ENCODE peak calls at places on chromosome 15, in six cellular contexts. O is cardiac muscle cell, N is psoas muscle, F is kidney epithelial cell, Y is SJSA1, P is adipocyte. X is an unnamed sample.

GRCh38 chr15:60118146-60118545 is 114.0 kb downstream of the FOXB1 start:
- DNase-seq in O (no peak), N (no peak), F (no peak), Y (no peak), P (no peak), X (no peak)

GRCh38 chr15:33026614-33027013 is 167.9 kb downstream of the FMN1 start:
- DNase-seq in O (no peak), N (no peak), F (no peak), Y (no peak), P (no peak), X (no peak)

GRCh38 chr15:74866090-74866489 is 7.1 kb downstream of the SCAMP2 start:
- DNase-seq in O (peak; percentile 42), N (no peak), F (peak; percentile 59), Y (no peak), P (peak; percentile 42), X (no peak)

GRCh38 chr15:70061086-70061370 is 36.7 kb downstream of the TLE3 start:
- DNase-seq in O (peak; percentile 29), N (no peak), F (peak; percentile 43), Y (no peak), P (no peak), X (no peak)

GRCh38 chr15:35330921-35331320 is 215.0 kb downstream of the DPH6 start:
- DNase-seq in O (no peak), N (no peak), F (no peak), Y (no peak), P (no peak), X (no peak)

GRCh38 chr15:96342611-96343528 is 12.4 kb downstream of the NR2F2 start:
- DNase-seq in O (peak; percentile 40), N (no peak), F (no peak), Y (no peak), P (no peak), X (no peak)

GRCh38 chr15:77533530-77533929 is 99.2 kb downstream of the LINGO1 start:
- DNase-seq in O (no peak), N (no peak), F (no peak), Y (no peak), P (no peak), X (no peak)

GRCh38 chr15:99247063-99247462 is 2.3 kb downstream of the TTC23 start:
- DNase-seq in O (no peak), N (no peak), F (no peak), Y (no peak), P (no peak), X (no peak)

GRCh38 chr15:41465822-41466421 is 27.8 kb upstream of the ITPKA start:
- DNase-seq in O (peak; percentile 76), N (no peak), F (no peak), Y (no peak), P (peak; percentile 66), X (no peak)

GRCh38 chr15:74837482-74837881 is 5.5 kb downstream of the ULK3 start:
- DNase-seq in O (no peak), N (no peak), F (no peak), Y (no peak), P (no peak), X (no peak)

GRCh38 chr15:55289573-55290360 is at the start of gene RAB27A:
- DNase-seq in O (peak; percentile 88), N (peak; percentile 71), F (no peak), Y (peak; percentile 80), P (peak; percentile 87), X (peak; percentile 73)

GRCh38 chr15:101492752-101493692 is 3.5 kb upstream of the PCSK6 start:
- DNase-seq in O (peak; percentile 25), N (no peak), F (no peak), Y (no peak), P (no peak), X (no peak)
- H3K4me3 ChIP-seq in O (no peak overlapping the region), N (no peak overlapping the region), F (no peak overlapping the region), Y (no peak overlapping the region), P (no peak overlapping the region), X (no peak overlapping the region)

GRCh38 chr15:63046927-63047760 is 4.6 kb downstream of the TPM1 start:
- DNase-seq in O (no peak), N (no peak), F (no peak), Y (no peak), P (peak; percentile 41), X (no peak)
- H3K4me3 ChIP-seq in O (peak overlapping the region; percentile 96), N (peak overlapping the region; percentile 75), F (peak overlapping the region; percentile 87), Y (peak overlapping the region; percentile 75), P (peak overlapping the region; percentile 91), X (no peak overlapping the region)

GRCh38 chr15:63380151-63380827 is 1.4 kb downstream of the CA12 start:
- DNase-seq in O (no peak), N (no peak), F (no peak), Y (no peak), P (no peak), X (no peak)
- H3K4me3 ChIP-seq in O (no peak overlapping the region), N (no peak overlapping the region), F (peak overlapping the region; percentile 53), Y (no peak overlapping the region), P (peak overlapping the region; percentile 86), X (no peak overlapping the region)

GRCh38 chr15:44064706-44065105 is 130.4 kb downstream of the FRMD5 start:
- DNase-seq in O (no peak), N (no peak), F (no peak), Y (no peak), P (peak; percentile 39), X (no peak)

GRCh38 chr15:44069489-44069888 is 125.6 kb downstream of the FRMD5 start:
- DNase-seq in O (no peak), N (no peak), F (no peak), Y (no peak), P (no peak), X (no peak)

GRCh38 chr15:44068346-44068745 is 126.7 kb downstream of the FRMD5 start:
- DNase-seq in O (no peak), N (no peak), F (no peak), Y (no peak), P (no peak), X (no peak)

DNA sequence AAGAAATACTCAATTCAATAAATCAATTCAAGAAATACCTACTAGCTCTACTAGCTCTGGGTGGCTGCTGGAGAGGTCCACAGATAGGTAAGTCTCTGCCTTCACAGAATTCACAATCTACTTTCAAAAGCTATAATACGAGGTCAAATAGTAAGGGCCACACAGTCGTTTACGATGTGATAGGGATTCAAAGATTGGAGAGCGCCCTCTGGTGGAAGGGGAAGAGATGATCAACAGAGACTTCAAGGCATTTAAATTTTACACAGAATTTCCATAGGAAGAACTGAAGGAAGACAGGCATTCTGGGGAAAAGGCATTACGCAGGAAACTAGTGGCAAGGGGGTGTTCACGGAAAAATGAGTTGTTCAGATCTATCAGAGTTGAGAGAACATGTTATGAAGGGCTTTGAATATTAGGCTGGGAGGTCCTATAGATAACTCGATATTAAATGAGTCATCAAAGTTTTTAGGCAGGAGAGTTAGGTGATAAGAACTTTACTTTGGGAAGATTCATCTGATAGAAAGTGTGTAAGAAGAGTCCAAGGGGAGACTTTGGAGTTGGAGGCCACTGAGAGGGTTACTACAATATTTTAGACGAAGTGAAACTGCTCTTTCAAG is 128.8 kb downstream of the FRMD5 start:
- DNase-seq in O (peak; percentile 87), N (no peak), F (peak; percentile 19), Y (peak; percentile 70), P (peak; percentile 69), X (peak; percentile 38)
- H3K4me3 ChIP-seq in O (no peak overlapping the region), N (no peak overlapping the region), F (no peak overlapping the region), Y (no peak overlapping the region), P (no peak overlapping the region), X (no peak overlapping the region)

GRCh38 chr15:91471410-91471993 is 371.4 kb downstream of the SV2B start:
- DNase-seq in O (peak; percentile 27), N (no peak), F (no peak), Y (no peak), P (no peak), X (no peak)
- H3K4me3 ChIP-seq in O (no peak overlapping the region), N (no peak overlapping the region), F (no peak overlapping the region), Y (no peak overlapping the region), P (no peak overlapping the region), X (no peak overlapping the region)

DNA sequence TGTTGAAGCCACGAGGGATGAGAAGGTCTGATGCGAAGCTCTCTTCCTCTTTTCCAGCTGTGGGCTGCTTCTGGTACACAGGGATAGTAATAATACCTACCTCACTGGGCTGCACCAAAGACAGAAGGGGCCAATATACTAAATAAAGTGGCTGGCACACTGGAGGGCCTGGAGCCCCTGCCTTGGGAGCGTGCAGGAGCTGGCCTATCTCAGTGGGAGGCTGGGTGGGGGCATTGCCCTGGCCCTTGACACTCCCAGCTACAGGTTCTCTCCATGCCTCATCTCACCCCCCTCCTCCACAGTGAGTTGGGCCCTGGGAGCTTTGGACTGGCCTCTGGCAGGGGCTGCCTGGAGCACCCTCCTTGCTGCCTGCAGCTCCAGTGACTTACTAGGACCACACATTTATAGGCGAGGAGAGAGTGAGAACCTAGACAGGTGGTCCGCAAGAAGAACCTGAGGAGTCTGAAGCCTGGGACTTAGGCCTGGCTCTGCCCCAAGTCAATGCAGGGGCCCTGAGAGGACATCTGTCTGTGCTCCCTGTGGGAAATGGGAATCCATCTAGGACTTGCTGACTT is 1.6 kb downstream of the NOX5 start:
- DNase-seq in O (no peak), N (no peak), F (no peak), Y (no peak), P (no peak), X (no peak)
- H3K4me3 ChIP-seq in O (no peak overlapping the region), N (no peak overlapping the region), F (no peak overlapping the region), Y (no peak overlapping the region), P (no peak overlapping the region), X (no peak overlapping the region)

GRCh38 chr15:71312194-71312708 is 197.0 kb downstream of the THSD4 start:
- DNase-seq in O (no peak), N (no peak), F (no peak), Y (no peak), P (no peak), X (no peak)
- H3K4me3 ChIP-seq in O (no peak overlapping the region), N (no peak overlapping the region), F (no peak overlapping the region), Y (no peak overlapping the region), P (no peak overlapping the region), X (no peak overlapping the region)

DNA sequence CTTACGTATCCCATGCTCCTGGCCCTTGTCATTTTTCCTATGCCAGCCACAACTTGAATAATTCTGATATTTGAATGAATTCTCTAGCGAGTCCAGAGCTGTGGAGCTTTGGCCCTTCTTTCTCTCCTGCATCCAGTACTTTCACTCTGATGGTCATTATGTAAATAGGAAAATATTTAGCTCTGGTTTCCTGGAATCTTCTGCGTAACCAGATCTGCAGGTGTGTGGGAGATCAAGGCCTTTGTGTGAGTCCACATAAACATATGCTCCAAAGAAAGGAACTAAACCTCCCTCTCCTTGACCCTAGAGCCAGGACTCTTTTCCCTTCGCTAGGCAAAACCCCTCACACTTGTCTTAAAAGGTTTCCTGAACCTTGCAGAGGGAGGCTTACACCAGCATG is 132.5 kb upstream of the THBS1 start:
- DNase-seq in O (no peak), N (no peak), F (no peak), Y (no peak), P (no peak), X (no peak)
- H3K4me3 ChIP-seq in O (no peak overlapping the region), N (no peak overlapping the region), F (no peak overlapping the region), Y (no peak overlapping the region), P (no peak overlapping the region), X (no peak overlapping the region)

X was measured in CD4-positive, alpha-beta memory T cell.